ENCODE peak calls at places on chromosome 10, in nine cellular contexts. One of them, this sample, is unnamed.

GRCh38 chr10:22002531-22003110 is 909 bp downstream of the DNAJC1 start:
- DNase-seq in NCI-H1417: no peak
- DNase-seq in AG09319: no peak
- DNase-seq in fibroblast of pulmonary artery: peak; percentile 75
- DNase-seq in effector memory CD8-positive, alpha-beta T cell: peak; percentile 48
- DNase-seq in NCI-H748 treated with DMSO at 0.1 percent for 48 hours: no peak
- DNase-seq in MM.1S: peak; percentile 69
- DNase-seq in GM13976: peak; percentile 24
- DNase-seq in CD4-positive, alpha-beta memory T cell: peak; percentile 50
- DNase-seq in this sample: peak; percentile 21

GRCh38 chr10:117945651-117946050 is 101.1 kb downstream of the RAB11FIP2 start:
- DNase-seq in AG09319: no peak
- DNase-seq in effector memory CD8-positive, alpha-beta T cell: no peak
- DNase-seq in GM13976: no peak
- DNase-seq in MM.1S: no peak
- DNase-seq in CD4-positive, alpha-beta memory T cell: no peak
- DNase-seq in NCI-H1417: no peak
- DNase-seq in fibroblast of pulmonary artery: no peak
- DNase-seq in NCI-H748 treated with DMSO at 0.1 percent for 48 hours: no peak
- DNase-seq in this sample: no peak

GRCh38 chr10:43407148-43407575 is 1.8 kb downstream of the HNRNPF start:
- DNase-seq in NCI-H748 treated with DMSO at 0.1 percent for 48 hours: no peak
- DNase-seq in MM.1S: peak; percentile 69
- DNase-seq in GM13976: peak; percentile 64
- DNase-seq in CD4-positive, alpha-beta memory T cell: peak; percentile 50
- DNase-seq in AG09319: no peak
- DNase-seq in effector memory CD8-positive, alpha-beta T cell: peak; percentile 42
- DNase-seq in fibroblast of pulmonary artery: peak; percentile 38
- DNase-seq in NCI-H1417: peak; percentile 63
- DNase-seq in this sample: peak; percentile 69

GRCh38 chr10:131804551-131805295 is 96.1 kb upstream of the PPP2R2D start:
- DNase-seq in effector memory CD8-positive, alpha-beta T cell: no peak
- DNase-seq in NCI-H748 treated with DMSO at 0.1 percent for 48 hours: no peak
- DNase-seq in GM13976: no peak
- DNase-seq in NCI-H1417: no peak
- DNase-seq in AG09319: no peak
- DNase-seq in fibroblast of pulmonary artery: no peak
- DNase-seq in CD4-positive, alpha-beta memory T cell: no peak
- DNase-seq in MM.1S: no peak
- DNase-seq in this sample: no peak

GRCh38 chr10:99689461-99689860 is 30.2 kb downstream of the ENTPD7 start:
- DNase-seq in CD4-positive, alpha-beta memory T cell: no peak
- DNase-seq in NCI-H748 treated with DMSO at 0.1 percent for 48 hours: no peak
- DNase-seq in GM13976: no peak
- DNase-seq in effector memory CD8-positive, alpha-beta T cell: no peak
- DNase-seq in fibroblast of pulmonary artery: no peak
- DNase-seq in NCI-H1417: no peak
- DNase-seq in AG09319: no peak
- DNase-seq in MM.1S: no peak
- DNase-seq in this sample: no peak

GRCh38 chr10:126536148-126536547 is 134.3 kb downstream of the C10orf90 start:
- DNase-seq in MM.1S: no peak
- DNase-seq in AG09319: no peak
- DNase-seq in fibroblast of pulmonary artery: peak; percentile 11
- DNase-seq in effector memory CD8-positive, alpha-beta T cell: no peak
- DNase-seq in GM13976: no peak
- DNase-seq in NCI-H1417: no peak
- DNase-seq in CD4-positive, alpha-beta memory T cell: no peak
- DNase-seq in NCI-H748 treated with DMSO at 0.1 percent for 48 hours: no peak
- DNase-seq in this sample: no peak

GRCh38 chr10:8050561-8051108 is 3.9 kb upstream of the GATA3 start:
- DNase-seq in NCI-H748 treated with DMSO at 0.1 percent for 48 hours: no peak
- DNase-seq in CD4-positive, alpha-beta memory T cell: no peak
- DNase-seq in NCI-H1417: peak; percentile 33
- DNase-seq in AG09319: no peak
- DNase-seq in fibroblast of pulmonary artery: peak; percentile 38
- DNase-seq in GM13976: no peak
- DNase-seq in MM.1S: no peak
- DNase-seq in effector memory CD8-positive, alpha-beta T cell: no peak
- DNase-seq in this sample: peak; percentile 47

GRCh38 chr10:59432207-59432900 is 70.0 kb upstream of the FAM13C start:
- DNase-seq in CD4-positive, alpha-beta memory T cell: no peak
- DNase-seq in MM.1S: no peak
- DNase-seq in GM13976: no peak
- DNase-seq in AG09319: no peak
- DNase-seq in fibroblast of pulmonary artery: peak; percentile 41
- DNase-seq in NCI-H1417: no peak
- DNase-seq in NCI-H748 treated with DMSO at 0.1 percent for 48 hours: no peak
- DNase-seq in effector memory CD8-positive, alpha-beta T cell: no peak
- DNase-seq in this sample: peak; percentile 0

GRCh38 chr10:117075064-117075463 is 63.0 kb downstream of the VAX1 start:
- DNase-seq in NCI-H748 treated with DMSO at 0.1 percent for 48 hours: no peak
- DNase-seq in CD4-positive, alpha-beta memory T cell: no peak
- DNase-seq in effector memory CD8-positive, alpha-beta T cell: no peak
- DNase-seq in fibroblast of pulmonary artery: peak; percentile 4
- DNase-seq in GM13976: no peak
- DNase-seq in MM.1S: no peak
- DNase-seq in AG09319: no peak
- DNase-seq in NCI-H1417: no peak
- DNase-seq in this sample: no peak

GRCh38 chr10:29811751-29812427 is 177.1 kb upstream of the SVIL start:
- DNase-seq in CD4-positive, alpha-beta memory T cell: peak; percentile 8
- DNase-seq in NCI-H1417: no peak
- DNase-seq in fibroblast of pulmonary artery: peak; percentile 91
- DNase-seq in GM13976: no peak
- DNase-seq in effector memory CD8-positive, alpha-beta T cell: peak; percentile 11
- DNase-seq in MM.1S: no peak
- DNase-seq in NCI-H748 treated with DMSO at 0.1 percent for 48 hours: no peak
- DNase-seq in AG09319: peak; percentile 94
- DNase-seq in this sample: peak; percentile 66

GRCh38 chr10:6491841-6492609 is 88.1 kb downstream of the PRKCQ start:
- DNase-seq in AG09319: no peak
- DNase-seq in effector memory CD8-positive, alpha-beta T cell: peak; percentile 53
- DNase-seq in fibroblast of pulmonary artery: no peak
- DNase-seq in MM.1S: no peak
- DNase-seq in CD4-positive, alpha-beta memory T cell: peak; percentile 66
- DNase-seq in GM13976: no peak
- DNase-seq in NCI-H748 treated with DMSO at 0.1 percent for 48 hours: no peak
- DNase-seq in NCI-H1417: no peak
- DNase-seq in this sample: no peak

GRCh38 chr10:124211921-124212320 is 118.5 kb upstream of the CHST15 start:
- DNase-seq in NCI-H1417: no peak
- DNase-seq in GM13976: no peak
- DNase-seq in MM.1S: no peak
- DNase-seq in AG09319: no peak
- DNase-seq in NCI-H748 treated with DMSO at 0.1 percent for 48 hours: no peak
- DNase-seq in CD4-positive, alpha-beta memory T cell: no peak
- DNase-seq in fibroblast of pulmonary artery: no peak
- DNase-seq in effector memory CD8-positive, alpha-beta T cell: no peak
- DNase-seq in this sample: no peak

GRCh38 chr10:125093199-125093841 is 67.0 kb downstream of the CTBP2 start:
- DNase-seq in NCI-H1417: no peak
- DNase-seq in CD4-positive, alpha-beta memory T cell: no peak
- DNase-seq in effector memory CD8-positive, alpha-beta T cell: no peak
- DNase-seq in AG09319: peak; percentile 71
- DNase-seq in GM13976: no peak
- DNase-seq in fibroblast of pulmonary artery: peak; percentile 70
- DNase-seq in NCI-H748 treated with DMSO at 0.1 percent for 48 hours: no peak
- DNase-seq in MM.1S: no peak
- DNase-seq in this sample: peak; percentile 40

GRCh38 chr10:61844116-61844515 is 57.4 kb upstream of the ARID5B start:
- DNase-seq in CD4-positive, alpha-beta memory T cell: no peak
- DNase-seq in GM13976: no peak
- DNase-seq in effector memory CD8-positive, alpha-beta T cell: no peak
- DNase-seq in AG09319: no peak
- DNase-seq in NCI-H1417: no peak
- DNase-seq in fibroblast of pulmonary artery: no peak
- DNase-seq in NCI-H748 treated with DMSO at 0.1 percent for 48 hours: no peak
- DNase-seq in MM.1S: no peak
- DNase-seq in this sample: no peak

GRCh38 chr10:62433181-62433692 is 59.1 kb downstream of the ZNF365 start:
- DNase-seq in CD4-positive, alpha-beta memory T cell: no peak
- DNase-seq in NCI-H748 treated with DMSO at 0.1 percent for 48 hours: no peak
- DNase-seq in NCI-H1417: no peak
- DNase-seq in GM13976: peak; percentile 39
- DNase-seq in AG09319: peak; percentile 80
- DNase-seq in MM.1S: no peak
- DNase-seq in fibroblast of pulmonary artery: peak; percentile 84
- DNase-seq in effector memory CD8-positive, alpha-beta T cell: no peak
- DNase-seq in this sample: peak; percentile 92

GRCh38 chr10:86653379-86653778 is 968 bp upstream of the OPN4 start:
- DNase-seq in fibroblast of pulmonary artery: no peak
- DNase-seq in GM13976: no peak
- DNase-seq in MM.1S: no peak
- DNase-seq in NCI-H748 treated with DMSO at 0.1 percent for 48 hours: no peak
- DNase-seq in NCI-H1417: no peak
- DNase-seq in AG09319: no peak
- DNase-seq in CD4-positive, alpha-beta memory T cell: no peak
- DNase-seq in effector memory CD8-positive, alpha-beta T cell: no peak
- DNase-seq in this sample: no peak

GRCh38 chr10:29858352-29859267 is 200.8 kb downstream of the JCAD start:
- DNase-seq in AG09319: peak; percentile 53
- DNase-seq in NCI-H1417: no peak
- DNase-seq in fibroblast of pulmonary artery: peak; percentile 73
- DNase-seq in effector memory CD8-positive, alpha-beta T cell: no peak
- DNase-seq in NCI-H748 treated with DMSO at 0.1 percent for 48 hours: no peak
- DNase-seq in MM.1S: no peak
- DNase-seq in CD4-positive, alpha-beta memory T cell: no peak
- DNase-seq in GM13976: no peak
- DNase-seq in this sample: peak; percentile 80

GRCh38 chr10:125149278-125150047 is 10.9 kb downstream of the CTBP2 start:
- DNase-seq in CD4-positive, alpha-beta memory T cell: no peak
- DNase-seq in MM.1S: no peak
- DNase-seq in GM13976: no peak
- DNase-seq in NCI-H1417: peak; percentile 51
- DNase-seq in NCI-H748 treated with DMSO at 0.1 percent for 48 hours: peak; percentile 19
- DNase-seq in fibroblast of pulmonary artery: peak; percentile 80
- DNase-seq in effector memory CD8-positive, alpha-beta T cell: no peak
- DNase-seq in AG09319: no peak
- DNase-seq in this sample: peak; percentile 87

GRCh38 chr10:110151871-110152270 is 55.5 kb upstream of the MXI1 start:
- DNase-seq in fibroblast of pulmonary artery: no peak
- DNase-seq in MM.1S: no peak
- DNase-seq in CD4-positive, alpha-beta memory T cell: no peak
- DNase-seq in NCI-H748 treated with DMSO at 0.1 percent for 48 hours: no peak
- DNase-seq in NCI-H1417: no peak
- DNase-seq in AG09319: no peak
- DNase-seq in effector memory CD8-positive, alpha-beta T cell: no peak
- DNase-seq in GM13976: no peak
- DNase-seq in this sample: no peak

GRCh38 chr10:130179640-130180039 is 43.4 kb downstream of the GLRX3 start:
- DNase-seq in MM.1S: peak; percentile 68
- DNase-seq in NCI-H1417: no peak
- DNase-seq in AG09319: peak; percentile 11
- DNase-seq in effector memory CD8-positive, alpha-beta T cell: no peak
- DNase-seq in CD4-positive, alpha-beta memory T cell: peak; percentile 50
- DNase-seq in GM13976: no peak
- DNase-seq in NCI-H748 treated with DMSO at 0.1 percent for 48 hours: peak; percentile 45
- DNase-seq in fibroblast of pulmonary artery: peak; percentile 89
- DNase-seq in this sample: peak; percentile 80

GRCh38 chr10:44703241-44704155 is 207.6 kb upstream of the TMEM72 start:
- DNase-seq in CD4-positive, alpha-beta memory T cell: no peak
- DNase-seq in NCI-H748 treated with DMSO at 0.1 percent for 48 hours: no peak
- DNase-seq in NCI-H1417: no peak
- DNase-seq in AG09319: peak; percentile 51
- DNase-seq in MM.1S: no peak
- DNase-seq in effector memory CD8-positive, alpha-beta T cell: no peak
- DNase-seq in fibroblast of pulmonary artery: peak; percentile 91
- DNase-seq in GM13976: no peak
- DNase-seq in this sample: no peak

GRCh38 chr10:123928427-123928826 is 36.8 kb upstream of the CPXM2 start:
- DNase-seq in NCI-H748 treated with DMSO at 0.1 percent for 48 hours: no peak
- DNase-seq in AG09319: no peak
- DNase-seq in fibroblast of pulmonary artery: no peak
- DNase-seq in CD4-positive, alpha-beta memory T cell: no peak
- DNase-seq in effector memory CD8-positive, alpha-beta T cell: no peak
- DNase-seq in GM13976: no peak
- DNase-seq in NCI-H1417: no peak
- DNase-seq in MM.1S: no peak
- DNase-seq in this sample: no peak

GRCh38 chr10:94680544-94680943 is 3.0 kb upstream of the CYP2C18 start:
- DNase-seq in NCI-H748 treated with DMSO at 0.1 percent for 48 hours: no peak
- DNase-seq in MM.1S: no peak
- DNase-seq in GM13976: no peak
- DNase-seq in fibroblast of pulmonary artery: no peak
- DNase-seq in NCI-H1417: no peak
- DNase-seq in AG09319: no peak
- DNase-seq in CD4-positive, alpha-beta memory T cell: no peak
- DNase-seq in effector memory CD8-positive, alpha-beta T cell: no peak
- DNase-seq in this sample: no peak